ENCODE peak calls at places on chromosomes 13 and 19, in eight cellular contexts. One of them, this sample, is unnamed.

GRCh38 chr13:28408235-28408848 is 86.6 kb downstream of the FLT1 start:
- DNase-seq in stimulated activated CD8-positive, alpha-beta memory T cell treated with anti-CD3 and anti-CD28 coated beads, Interleukin-2, amount 100 ng/mL, for 1 hour: no peak
- DNase-seq in GOT3: no peak
- DNase-seq in progenitor cell of endocrine pancreas: no peak
- DNase-seq in hepatic stellate cell: no peak
- DNase-seq in AML-193: no peak
- DNase-seq in skeletal muscle cell: no peak
- DNase-seq in left ventricle myocardium inferior: peak; percentile 56
- DNase-seq in this sample: no peak

GRCh38 chr13:36819811-36820140 is 754 bp downstream of the RFXAP start:
- DNase-seq in stimulated activated CD8-positive, alpha-beta memory T cell treated with anti-CD3 and anti-CD28 coated beads, Interleukin-2, amount 100 ng/mL, for 1 hour: no peak
- DNase-seq in GOT3: no peak
- DNase-seq in progenitor cell of endocrine pancreas: no peak
- DNase-seq in hepatic stellate cell: peak; percentile 21
- DNase-seq in AML-193: peak; percentile 23
- DNase-seq in skeletal muscle cell: no peak
- DNase-seq in left ventricle myocardium inferior: no peak
- DNase-seq in this sample: peak; percentile 18

GRCh38 chr19:29404951-29405727 is 120.7 kb upstream of the VSTM2B start:
- DNase-seq in stimulated activated CD8-positive, alpha-beta memory T cell treated with anti-CD3 and anti-CD28 coated beads, Interleukin-2, amount 100 ng/mL, for 1 hour: no peak
- DNase-seq in GOT3: no peak
- DNase-seq in progenitor cell of endocrine pancreas: peak; percentile 19
- DNase-seq in hepatic stellate cell: no peak
- DNase-seq in AML-193: no peak
- DNase-seq in skeletal muscle cell: no peak
- DNase-seq in left ventricle myocardium inferior: no peak
- DNase-seq in this sample: no peak

GRCh38 chr13:108218044-108218974 is at the start of gene ABHD13:
- DNase-seq in stimulated activated CD8-positive, alpha-beta memory T cell treated with anti-CD3 and anti-CD28 coated beads, Interleukin-2, amount 100 ng/mL, for 1 hour: peak; percentile 80
- DNase-seq in GOT3: peak; percentile 63
- DNase-seq in progenitor cell of endocrine pancreas: peak; percentile 90
- DNase-seq in hepatic stellate cell: peak; percentile 91
- DNase-seq in AML-193: peak; percentile 89
- DNase-seq in skeletal muscle cell: peak; percentile 60
- DNase-seq in left ventricle myocardium inferior: peak; percentile 89
- DNase-seq in this sample: peak; percentile 66

GRCh38 chr13:86591862-86592261 is 792.6 kb upstream of the SLITRK6 start:
- DNase-seq in stimulated activated CD8-positive, alpha-beta memory T cell treated with anti-CD3 and anti-CD28 coated beads, Interleukin-2, amount 100 ng/mL, for 1 hour: no peak
- DNase-seq in GOT3: no peak
- DNase-seq in progenitor cell of endocrine pancreas: no peak
- DNase-seq in hepatic stellate cell: no peak
- DNase-seq in AML-193: peak; percentile 68
- DNase-seq in skeletal muscle cell: peak; percentile 22
- DNase-seq in left ventricle myocardium inferior: no peak
- DNase-seq in this sample: no peak

GRCh38 chr13:61391426-61391825 is 24.2 kb downstream of the PCDH20 start:
- DNase-seq in stimulated activated CD8-positive, alpha-beta memory T cell treated with anti-CD3 and anti-CD28 coated beads, Interleukin-2, amount 100 ng/mL, for 1 hour: no peak
- DNase-seq in GOT3: no peak
- DNase-seq in progenitor cell of endocrine pancreas: no peak
- DNase-seq in hepatic stellate cell: no peak
- DNase-seq in AML-193: no peak
- DNase-seq in skeletal muscle cell: no peak
- DNase-seq in left ventricle myocardium inferior: no peak
- DNase-seq in this sample: no peak

GRCh38 chr19:55519461-55520311 is 17.2 kb downstream of the SBK2 start:
- DNase-seq in stimulated activated CD8-positive, alpha-beta memory T cell treated with anti-CD3 and anti-CD28 coated beads, Interleukin-2, amount 100 ng/mL, for 1 hour: no peak
- DNase-seq in GOT3: no peak
- DNase-seq in progenitor cell of endocrine pancreas: no peak
- DNase-seq in hepatic stellate cell: peak; percentile 72
- DNase-seq in AML-193: no peak
- DNase-seq in skeletal muscle cell: peak; percentile 78
- DNase-seq in left ventricle myocardium inferior: no peak
- DNase-seq in this sample: no peak

GRCh38 chr13:33057019-33057785 is 41.0 kb downstream of the KL start:
- DNase-seq in stimulated activated CD8-positive, alpha-beta memory T cell treated with anti-CD3 and anti-CD28 coated beads, Interleukin-2, amount 100 ng/mL, for 1 hour: no peak
- DNase-seq in GOT3: no peak
- DNase-seq in progenitor cell of endocrine pancreas: no peak
- DNase-seq in hepatic stellate cell: peak; percentile 38
- DNase-seq in AML-193: no peak
- DNase-seq in skeletal muscle cell: no peak
- DNase-seq in left ventricle myocardium inferior: no peak
- DNase-seq in this sample: peak; percentile 36

GRCh38 chr19:54207908-54208783 is 7.5 kb downstream of the RPS9 start:
- DNase-seq in stimulated activated CD8-positive, alpha-beta memory T cell treated with anti-CD3 and anti-CD28 coated beads, Interleukin-2, amount 100 ng/mL, for 1 hour: no peak
- DNase-seq in GOT3: no peak
- DNase-seq in progenitor cell of endocrine pancreas: no peak
- DNase-seq in hepatic stellate cell: no peak
- DNase-seq in AML-193: peak; percentile 100
- DNase-seq in skeletal muscle cell: peak; percentile 75
- DNase-seq in left ventricle myocardium inferior: peak; percentile 52
- DNase-seq in this sample: no peak

GRCh38 chr19:16373539-16373938 is 48.9 kb downstream of the KLF2 start:
- DNase-seq in stimulated activated CD8-positive, alpha-beta memory T cell treated with anti-CD3 and anti-CD28 coated beads, Interleukin-2, amount 100 ng/mL, for 1 hour: no peak
- DNase-seq in GOT3: no peak
- DNase-seq in progenitor cell of endocrine pancreas: no peak
- DNase-seq in hepatic stellate cell: peak; percentile 83
- DNase-seq in AML-193: no peak
- DNase-seq in skeletal muscle cell: peak; percentile 74
- DNase-seq in left ventricle myocardium inferior: peak; percentile 16
- DNase-seq in this sample: peak; percentile 50

GRCh38 chr19:4066176-4066606 is 508 bp downstream of the ZBTB7A start:
- DNase-seq in stimulated activated CD8-positive, alpha-beta memory T cell treated with anti-CD3 and anti-CD28 coated beads, Interleukin-2, amount 100 ng/mL, for 1 hour: no peak
- DNase-seq in GOT3: no peak
- DNase-seq in progenitor cell of endocrine pancreas: no peak
- DNase-seq in hepatic stellate cell: no peak
- DNase-seq in AML-193: no peak
- DNase-seq in skeletal muscle cell: no peak
- DNase-seq in left ventricle myocardium inferior: peak; percentile 63
- DNase-seq in this sample: no peak

GRCh38 chr19:51542699-51543098 is 11.2 kb upstream of the SIGLEC6 start:
- DNase-seq in stimulated activated CD8-positive, alpha-beta memory T cell treated with anti-CD3 and anti-CD28 coated beads, Interleukin-2, amount 100 ng/mL, for 1 hour: no peak
- DNase-seq in GOT3: no peak
- DNase-seq in progenitor cell of endocrine pancreas: no peak
- DNase-seq in hepatic stellate cell: no peak
- DNase-seq in AML-193: no peak
- DNase-seq in skeletal muscle cell: no peak
- DNase-seq in left ventricle myocardium inferior: no peak
- DNase-seq in this sample: no peak

GRCh38 chr19:35860818-35861639 is 4.3 kb downstream of the KIRREL2 start:
- DNase-seq in stimulated activated CD8-positive, alpha-beta memory T cell treated with anti-CD3 and anti-CD28 coated beads, Interleukin-2, amount 100 ng/mL, for 1 hour: no peak
- DNase-seq in GOT3: no peak
- DNase-seq in progenitor cell of endocrine pancreas: peak; percentile 77
- DNase-seq in hepatic stellate cell: no peak
- DNase-seq in AML-193: no peak
- DNase-seq in skeletal muscle cell: no peak
- DNase-seq in left ventricle myocardium inferior: no peak
- DNase-seq in this sample: peak; percentile 96

GRCh38 chr13:24671367-24672117 is 8.7 kb upstream of the ATP12A start:
- DNase-seq in stimulated activated CD8-positive, alpha-beta memory T cell treated with anti-CD3 and anti-CD28 coated beads, Interleukin-2, amount 100 ng/mL, for 1 hour: no peak
- DNase-seq in GOT3: peak; percentile 38
- DNase-seq in progenitor cell of endocrine pancreas: no peak
- DNase-seq in hepatic stellate cell: peak; percentile 77
- DNase-seq in AML-193: peak; percentile 49
- DNase-seq in skeletal muscle cell: peak; percentile 72
- DNase-seq in left ventricle myocardium inferior: no peak
- DNase-seq in this sample: peak; percentile 49

GRCh38 chr13:91716436-91717065 is 318.1 kb downstream of the GPC5 start:
- DNase-seq in stimulated activated CD8-positive, alpha-beta memory T cell treated with anti-CD3 and anti-CD28 coated beads, Interleukin-2, amount 100 ng/mL, for 1 hour: no peak
- DNase-seq in GOT3: no peak
- DNase-seq in progenitor cell of endocrine pancreas: no peak
- DNase-seq in hepatic stellate cell: no peak
- DNase-seq in AML-193: no peak
- DNase-seq in skeletal muscle cell: no peak
- DNase-seq in left ventricle myocardium inferior: no peak
- DNase-seq in this sample: no peak

GRCh38 chr19:57282011-57282636 is 1.8 kb downstream of the ZNF460 start:
- DNase-seq in stimulated activated CD8-positive, alpha-beta memory T cell treated with anti-CD3 and anti-CD28 coated beads, Interleukin-2, amount 100 ng/mL, for 1 hour: no peak
- DNase-seq in GOT3: no peak
- DNase-seq in progenitor cell of endocrine pancreas: no peak
- DNase-seq in hepatic stellate cell: no peak
- DNase-seq in AML-193: no peak
- DNase-seq in skeletal muscle cell: no peak
- DNase-seq in left ventricle myocardium inferior: no peak
- DNase-seq in this sample: no peak

GRCh38 chr13:33193428-33193974 is 92.1 kb downstream of the STARD13 start:
- DNase-seq in stimulated activated CD8-positive, alpha-beta memory T cell treated with anti-CD3 and anti-CD28 coated beads, Interleukin-2, amount 100 ng/mL, for 1 hour: no peak
- DNase-seq in GOT3: no peak
- DNase-seq in progenitor cell of endocrine pancreas: no peak
- DNase-seq in hepatic stellate cell: no peak
- DNase-seq in AML-193: no peak
- DNase-seq in skeletal muscle cell: no peak
- DNase-seq in left ventricle myocardium inferior: no peak
- DNase-seq in this sample: no peak

GRCh38 chr19:14072535-14073231 is at the start of gene MISP3:
- DNase-seq in stimulated activated CD8-positive, alpha-beta memory T cell treated with anti-CD3 and anti-CD28 coated beads, Interleukin-2, amount 100 ng/mL, for 1 hour: no peak
- DNase-seq in GOT3: no peak
- DNase-seq in progenitor cell of endocrine pancreas: no peak
- DNase-seq in hepatic stellate cell: no peak
- DNase-seq in AML-193: no peak
- DNase-seq in skeletal muscle cell: no peak
- DNase-seq in left ventricle myocardium inferior: peak; percentile 49
- DNase-seq in this sample: peak; percentile 68

GRCh38 chr19:2328401-2329161 is at the start of the genes LSM7 and SPPL2B:
- DNase-seq in stimulated activated CD8-positive, alpha-beta memory T cell treated with anti-CD3 and anti-CD28 coated beads, Interleukin-2, amount 100 ng/mL, for 1 hour: peak; percentile 87
- DNase-seq in GOT3: peak; percentile 72
- DNase-seq in progenitor cell of endocrine pancreas: peak; percentile 84
- DNase-seq in hepatic stellate cell: peak; percentile 99
- DNase-seq in AML-193: peak; percentile 71
- DNase-seq in skeletal muscle cell: peak; percentile 48
- DNase-seq in left ventricle myocardium inferior: peak; percentile 90
- DNase-seq in this sample: peak; percentile 99

GRCh38 chr19:4559569-4559968 is at the start of gene SEMA6B:
- DNase-seq in stimulated activated CD8-positive, alpha-beta memory T cell treated with anti-CD3 and anti-CD28 coated beads, Interleukin-2, amount 100 ng/mL, for 1 hour: no peak
- DNase-seq in GOT3: no peak
- DNase-seq in progenitor cell of endocrine pancreas: no peak
- DNase-seq in hepatic stellate cell: no peak
- DNase-seq in AML-193: no peak
- DNase-seq in skeletal muscle cell: no peak
- DNase-seq in left ventricle myocardium inferior: peak; percentile 55
- DNase-seq in this sample: no peak

GRCh38 chr13:97212540-97213146 is 9.5 kb upstream of the MBNL2 start:
- DNase-seq in stimulated activated CD8-positive, alpha-beta memory T cell treated with anti-CD3 and anti-CD28 coated beads, Interleukin-2, amount 100 ng/mL, for 1 hour: no peak
- DNase-seq in GOT3: no peak
- DNase-seq in progenitor cell of endocrine pancreas: no peak
- DNase-seq in hepatic stellate cell: peak; percentile 45
- DNase-seq in AML-193: peak; percentile 29
- DNase-seq in skeletal muscle cell: no peak
- DNase-seq in left ventricle myocardium inferior: no peak
- DNase-seq in this sample: no peak

GRCh38 chr13:27375686-27376326 is 48.6 kb upstream of the GTF3A start:
- DNase-seq in stimulated activated CD8-positive, alpha-beta memory T cell treated with anti-CD3 and anti-CD28 coated beads, Interleukin-2, amount 100 ng/mL, for 1 hour: peak; percentile 11
- DNase-seq in GOT3: no peak
- DNase-seq in progenitor cell of endocrine pancreas: peak; percentile 63
- DNase-seq in hepatic stellate cell: peak; percentile 73
- DNase-seq in AML-193: peak; percentile 40
- DNase-seq in skeletal muscle cell: peak; percentile 13
- DNase-seq in left ventricle myocardium inferior: peak; percentile 46
- DNase-seq in this sample: peak; percentile 50

GRCh38 chr19:51783373-51783772 is 11.6 kb upstream of the FPR3 start:
- DNase-seq in stimulated activated CD8-positive, alpha-beta memory T cell treated with anti-CD3 and anti-CD28 coated beads, Interleukin-2, amount 100 ng/mL, for 1 hour: no peak
- DNase-seq in GOT3: no peak
- DNase-seq in progenitor cell of endocrine pancreas: no peak
- DNase-seq in hepatic stellate cell: no peak
- DNase-seq in AML-193: peak; percentile 94
- DNase-seq in skeletal muscle cell: no peak
- DNase-seq in left ventricle myocardium inferior: no peak
- DNase-seq in this sample: no peak

GRCh38 chr19:2627319-2627829 is 75.1 kb downstream of the GNG7 start:
- DNase-seq in stimulated activated CD8-positive, alpha-beta memory T cell treated with anti-CD3 and anti-CD28 coated beads, Interleukin-2, amount 100 ng/mL, for 1 hour: no peak
- DNase-seq in GOT3: peak; percentile 75
- DNase-seq in progenitor cell of endocrine pancreas: no peak
- DNase-seq in hepatic stellate cell: peak; percentile 97
- DNase-seq in AML-193: no peak
- DNase-seq in skeletal muscle cell: peak; percentile 95
- DNase-seq in left ventricle myocardium inferior: peak; percentile 77
- DNase-seq in this sample: no peak

GRCh38 chr13:36344173-36344572 is 2.0 kb downstream of the SPART start:
- DNase-seq in stimulated activated CD8-positive, alpha-beta memory T cell treated with anti-CD3 and anti-CD28 coated beads, Interleukin-2, amount 100 ng/mL, for 1 hour: no peak
- DNase-seq in GOT3: no peak
- DNase-seq in progenitor cell of endocrine pancreas: no peak
- DNase-seq in hepatic stellate cell: no peak
- DNase-seq in AML-193: peak; percentile 93
- DNase-seq in skeletal muscle cell: peak; percentile 83
- DNase-seq in left ventricle myocardium inferior: no peak
- DNase-seq in this sample: no peak

GRCh38 chr19:3360494-3361383 is 5.6 kb upstream of the NFIC start:
- DNase-seq in stimulated activated CD8-positive, alpha-beta memory T cell treated with anti-CD3 and anti-CD28 coated beads, Interleukin-2, amount 100 ng/mL, for 1 hour: peak; percentile 33
- DNase-seq in GOT3: no peak
- DNase-seq in progenitor cell of endocrine pancreas: no peak
- DNase-seq in hepatic stellate cell: peak; percentile 75
- DNase-seq in AML-193: peak; percentile 47
- DNase-seq in skeletal muscle cell: no peak
- DNase-seq in left ventricle myocardium inferior: peak; percentile 85
- DNase-seq in this sample: peak; percentile 70

GRCh38 chr13:110266983-110267382 is 40.0 kb downstream of the COL4A1 start:
- DNase-seq in stimulated activated CD8-positive, alpha-beta memory T cell treated with anti-CD3 and anti-CD28 coated beads, Interleukin-2, amount 100 ng/mL, for 1 hour: no peak
- DNase-seq in GOT3: no peak
- DNase-seq in progenitor cell of endocrine pancreas: no peak
- DNase-seq in hepatic stellate cell: no peak
- DNase-seq in AML-193: no peak
- DNase-seq in skeletal muscle cell: no peak
- DNase-seq in left ventricle myocardium inferior: no peak
- DNase-seq in this sample: no peak

GRCh38 chr13:112861876-112862615 is 107.0 kb upstream of the MCF2L start:
- DNase-seq in stimulated activated CD8-positive, alpha-beta memory T cell treated with anti-CD3 and anti-CD28 coated beads, Interleukin-2, amount 100 ng/mL, for 1 hour: no peak
- DNase-seq in GOT3: no peak
- DNase-seq in progenitor cell of endocrine pancreas: no peak
- DNase-seq in hepatic stellate cell: no peak
- DNase-seq in AML-193: no peak
- DNase-seq in skeletal muscle cell: no peak
- DNase-seq in left ventricle myocardium inferior: no peak
- DNase-seq in this sample: no peak

GRCh38 chr13:113082198-113083021 is 23.2 kb upstream of the F7 start:
- DNase-seq in stimulated activated CD8-positive, alpha-beta memory T cell treated with anti-CD3 and anti-CD28 coated beads, Interleukin-2, amount 100 ng/mL, for 1 hour: no peak
- DNase-seq in GOT3: no peak
- DNase-seq in progenitor cell of endocrine pancreas: no peak
- DNase-seq in hepatic stellate cell: no peak
- DNase-seq in AML-193: no peak
- DNase-seq in skeletal muscle cell: no peak
- DNase-seq in left ventricle myocardium inferior: no peak
- DNase-seq in this sample: no peak

GRCh38 chr19:51439021-51439465 is 19.2 kb downstream of the SIGLEC8 start:
- DNase-seq in stimulated activated CD8-positive, alpha-beta memory T cell treated with anti-CD3 and anti-CD28 coated beads, Interleukin-2, amount 100 ng/mL, for 1 hour: no peak
- DNase-seq in GOT3: no peak
- DNase-seq in progenitor cell of endocrine pancreas: no peak
- DNase-seq in hepatic stellate cell: no peak
- DNase-seq in AML-193: peak; percentile 60
- DNase-seq in skeletal muscle cell: no peak
- DNase-seq in left ventricle myocardium inferior: no peak
- DNase-seq in this sample: no peak

GRCh38 chr13:32911506-32911905 is 104.7 kb upstream of the KL start:
- DNase-seq in stimulated activated CD8-positive, alpha-beta memory T cell treated with anti-CD3 and anti-CD28 coated beads, Interleukin-2, amount 100 ng/mL, for 1 hour: no peak
- DNase-seq in GOT3: no peak
- DNase-seq in progenitor cell of endocrine pancreas: no peak
- DNase-seq in hepatic stellate cell: peak; percentile 67
- DNase-seq in AML-193: peak; percentile 26
- DNase-seq in skeletal muscle cell: peak; percentile 29
- DNase-seq in left ventricle myocardium inferior: no peak
- DNase-seq in this sample: peak; percentile 48

GRCh38 chr13:107025991-107026390 is 458.1 kb upstream of the ARGLU1 start:
- DNase-seq in stimulated activated CD8-positive, alpha-beta memory T cell treated with anti-CD3 and anti-CD28 coated beads, Interleukin-2, amount 100 ng/mL, for 1 hour: no peak
- DNase-seq in GOT3: no peak
- DNase-seq in progenitor cell of endocrine pancreas: no peak
- DNase-seq in hepatic stellate cell: peak; percentile 35
- DNase-seq in AML-193: no peak
- DNase-seq in skeletal muscle cell: no peak
- DNase-seq in left ventricle myocardium inferior: peak; percentile 31
- DNase-seq in this sample: no peak

GRCh38 chr13:88461272-88462009 is 790.3 kb downstream of the SLITRK5 start:
- DNase-seq in stimulated activated CD8-positive, alpha-beta memory T cell treated with anti-CD3 and anti-CD28 coated beads, Interleukin-2, amount 100 ng/mL, for 1 hour: no peak
- DNase-seq in GOT3: no peak
- DNase-seq in progenitor cell of endocrine pancreas: no peak
- DNase-seq in hepatic stellate cell: no peak
- DNase-seq in AML-193: no peak
- DNase-seq in skeletal muscle cell: no peak
- DNase-seq in left ventricle myocardium inferior: no peak
- DNase-seq in this sample: no peak

GRCh38 chr19:44757057-44757734 is 8.7 kb downstream of the BCL3 start:
- DNase-seq in stimulated activated CD8-positive, alpha-beta memory T cell treated with anti-CD3 and anti-CD28 coated beads, Interleukin-2, amount 100 ng/mL, for 1 hour: no peak
- DNase-seq in GOT3: no peak
- DNase-seq in progenitor cell of endocrine pancreas: peak; percentile 30
- DNase-seq in hepatic stellate cell: peak; percentile 52
- DNase-seq in AML-193: no peak
- DNase-seq in skeletal muscle cell: no peak
- DNase-seq in left ventricle myocardium inferior: peak; percentile 81
- DNase-seq in this sample: no peak

This sample was measured in HuH-7.5.